ENCODE peak calls at places on chromosomes 3 and 15, in five cellular contexts. F, N, L, B and M are unnamed samples.

GRCh38 chr3:21435871-21436270 is 315.1 kb downstream of the ZNF385D start:
- DNase-seq in F (no peak), N (no peak), L (no peak), B (no peak), M (peak)

GRCh38 chr3:20160230-20160629 is 25.8 kb downstream of the SGO1 start:
- DNase-seq in F (no peak), N (no peak), L (no peak), B (no peak), M (no peak)

GRCh38 chr3:33438871-33439270 is 1.3 kb downstream of the UBP1 start:
- DNase-seq in F (no peak), N (no peak), L (no peak), B (no peak), M (no peak)

GRCh38 chr3:158617982-158618875 is 26.1 kb upstream of the GFM1 start:
- DNase-seq in F (no peak), N (no peak), L (no peak), B (no peak), M (no peak)

GRCh38 chr15:101615986-101616848 is 36.0 kb downstream of the TM2D3 start:
- DNase-seq in F (peak), N (no peak), L (peak), B (no peak), M (peak)

GRCh38 chr15:25863968-25864580 is 947 bp upstream of the ATP10A start:
- DNase-seq in F (no peak), N (no peak), L (no peak), B (no peak), M (no peak)

GRCh38 chr3:157142315-157142714 is 17.6 kb downstream of the CCNL1 start:
- DNase-seq in F (no peak), N (no peak), L (no peak), B (no peak), M (no peak)

GRCh38 chr15:100169615-100170279 is 172.0 kb downstream of the ADAMTS17 start:
- DNase-seq in F (no peak), N (no peak), L (no peak), B (no peak), M (no peak)

GRCh38 chr15:35740761-35741160 is 194.8 kb upstream of the DPH6 start:
- DNase-seq in F (no peak), N (no peak), L (no peak), B (no peak), M (no peak)

GRCh38 chr3:159953320-159953719 is 35.3 kb upstream of the IL12A start:
- DNase-seq in F (no peak), N (no peak), L (no peak), B (no peak), M (no peak)

GRCh38 chr3:189288348-189289235 is 116.8 kb downstream of the TPRG1 start:
- DNase-seq in F (no peak), N (no peak), L (no peak), B (no peak), M (no peak)

GRCh38 chr3:48427630-48427962 is 2.3 kb downstream of the PLXNB1 start:
- DNase-seq in F (no peak), N (no peak), L (no peak), B (no peak), M (no peak)

GRCh38 chr15:66167854-66168253 is 85.7 kb downstream of the MEGF11 start:
- DNase-seq in F (no peak), N (no peak), L (no peak), B (no peak), M (no peak)

GRCh38 chr3:188362405-188362831 is 208.5 kb downstream of the LPP start:
- DNase-seq in F (no peak), N (no peak), L (peak), B (no peak), M (peak)

GRCh38 chr3:179181021-179181472 is 32.9 kb downstream of the PIK3CA start:
- DNase-seq in F (no peak), N (no peak), L (no peak), B (no peak), M (peak)

GRCh38 chr3:160921020-160921635 is 165.1 kb downstream of the PPM1L start:
- DNase-seq in F (no peak), N (no peak), L (peak), B (no peak), M (peak)

GRCh38 chr3:73433681-73434080 is 191.1 kb downstream of the PDZRN3 start:
- DNase-seq in F (no peak), N (no peak), L (no peak), B (no peak), M (no peak)

GRCh38 chr3:41196499-41197410 is 2.5 kb upstream of the CTNNB1 start:
- DNase-seq in F (no peak), N (no peak), L (no peak), B (no peak), M (no peak)

GRCh38 chr15:44537728-44538240 is 837 bp downstream of the EIF3J start:
- DNase-seq in F (no peak), N (no peak), L (peak), B (no peak), M (peak)

GRCh38 chr3:89314454-89314853 is 207.0 kb downstream of the EPHA3 start:
- DNase-seq in F (no peak), N (no peak), L (no peak), B (no peak), M (peak)

GRCh38 chr3:69199942-69200341 is 77.5 kb upstream of the LMOD3 start:
- DNase-seq in F (no peak), N (no peak), L (no peak), B (no peak), M (no peak)

GRCh38 chr3:45760878-45761711 is 35.2 kb downstream of the SLC6A20 start:
- DNase-seq in F (peak), N (no peak), L (peak), B (no peak), M (peak)

GRCh38 chr3:72092778-72093177 is 307.8 kb upstream of the PROK2 start:
- DNase-seq in F (no peak), N (no peak), L (no peak), B (no peak), M (no peak)

GRCh38 chr3:197186887-197187588 is 111.4 kb downstream of the DLG1 start:
- DNase-seq in F (no peak), N (no peak), L (peak), B (no peak), M (peak)

GRCh38 chr3:170154084-170154483 is 27.4 kb downstream of the PHC3 start:
- DNase-seq in F (no peak), N (no peak), L (no peak), B (no peak), M (no peak)

GRCh38 chr15:89165677-89166076 is 55.7 kb downstream of the RLBP1 start:
- DNase-seq in F (no peak), N (no peak), L (no peak), B (no peak), M (no peak)

GRCh38 chr15:80599359-80599758 is 95.8 kb upstream of the ABHD17C start:
- DNase-seq in F (no peak), N (no peak), L (no peak), B (no peak), M (no peak)

GRCh38 chr15:76843269-76843668 is 61.9 kb downstream of the SCAPER start:
- DNase-seq in F (no peak), N (no peak), L (no peak), B (no peak), M (no peak)

DNA sequence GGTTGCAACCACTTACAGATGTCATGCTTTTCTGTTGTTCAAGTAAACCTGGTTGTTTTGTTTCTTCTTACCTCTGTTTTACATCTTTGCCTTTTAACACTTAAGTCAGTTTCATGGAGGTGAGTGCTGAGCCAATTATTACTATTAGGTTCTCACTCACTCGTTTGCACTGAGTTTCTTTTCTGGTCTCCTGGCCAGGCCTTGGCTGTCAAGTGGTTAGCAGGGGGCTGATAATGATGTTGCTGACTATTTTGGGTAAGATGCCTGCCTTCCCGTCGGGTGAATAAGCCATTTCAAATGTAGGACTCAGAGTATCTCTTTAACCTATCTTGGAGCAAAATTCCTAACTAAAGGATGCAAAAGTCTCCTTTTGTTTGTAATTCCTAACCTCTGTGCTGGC is 78.5 kb downstream of the KLHL25 start:
- DNase-seq in F (no peak), N (no peak), L (no peak), B (no peak), M (no peak)
- H3K27ac ChIP-seq in F (no peak), N (no peak), L (no peak), B (no peak), M (no peak)

GRCh38 chr15:48967336-48967735 is 3.6 kb upstream of the SHC4 start:
- DNase-seq in F (no peak), N (no peak), L (no peak), B (no peak), M (no peak)
- H3K27ac ChIP-seq in F (no peak), N (no peak), L (no peak), B (no peak), M (no peak)

GRCh38 chr15:40048155-40048792 is 9.3 kb upstream of the SRP14 start:
- DNase-seq in F (no peak), N (no peak), L (no peak), B (peak), M (no peak)
- H3K27ac ChIP-seq in F (peak), N (no peak), L (peak), B (peak), M (peak)

DNA sequence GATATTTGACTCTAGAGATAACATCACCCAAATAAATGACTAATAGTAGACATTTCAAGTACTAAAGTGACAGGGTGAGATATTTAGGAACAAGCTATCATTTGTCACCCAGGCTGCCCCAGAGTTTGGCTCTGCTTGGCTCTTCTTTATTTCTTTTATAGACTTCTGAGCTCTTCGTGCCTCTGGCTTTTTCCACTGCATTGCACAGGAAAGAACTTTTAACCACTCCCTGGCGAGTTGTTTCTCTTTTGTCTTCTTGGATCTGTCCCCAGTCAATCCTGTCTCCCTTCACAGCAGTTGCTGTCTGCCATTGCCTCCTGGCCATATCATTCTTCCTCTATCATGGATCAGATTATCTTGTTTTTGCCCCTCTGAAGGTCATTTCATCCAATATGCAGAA is 339.2 kb upstream of the DCBLD2 start:
- DNase-seq in F (no peak), N (no peak), L (no peak), B (no peak), M (no peak)
- H3K27ac ChIP-seq in F (no peak), N (no peak), L (no peak), B (no peak), M (no peak)

DNA sequence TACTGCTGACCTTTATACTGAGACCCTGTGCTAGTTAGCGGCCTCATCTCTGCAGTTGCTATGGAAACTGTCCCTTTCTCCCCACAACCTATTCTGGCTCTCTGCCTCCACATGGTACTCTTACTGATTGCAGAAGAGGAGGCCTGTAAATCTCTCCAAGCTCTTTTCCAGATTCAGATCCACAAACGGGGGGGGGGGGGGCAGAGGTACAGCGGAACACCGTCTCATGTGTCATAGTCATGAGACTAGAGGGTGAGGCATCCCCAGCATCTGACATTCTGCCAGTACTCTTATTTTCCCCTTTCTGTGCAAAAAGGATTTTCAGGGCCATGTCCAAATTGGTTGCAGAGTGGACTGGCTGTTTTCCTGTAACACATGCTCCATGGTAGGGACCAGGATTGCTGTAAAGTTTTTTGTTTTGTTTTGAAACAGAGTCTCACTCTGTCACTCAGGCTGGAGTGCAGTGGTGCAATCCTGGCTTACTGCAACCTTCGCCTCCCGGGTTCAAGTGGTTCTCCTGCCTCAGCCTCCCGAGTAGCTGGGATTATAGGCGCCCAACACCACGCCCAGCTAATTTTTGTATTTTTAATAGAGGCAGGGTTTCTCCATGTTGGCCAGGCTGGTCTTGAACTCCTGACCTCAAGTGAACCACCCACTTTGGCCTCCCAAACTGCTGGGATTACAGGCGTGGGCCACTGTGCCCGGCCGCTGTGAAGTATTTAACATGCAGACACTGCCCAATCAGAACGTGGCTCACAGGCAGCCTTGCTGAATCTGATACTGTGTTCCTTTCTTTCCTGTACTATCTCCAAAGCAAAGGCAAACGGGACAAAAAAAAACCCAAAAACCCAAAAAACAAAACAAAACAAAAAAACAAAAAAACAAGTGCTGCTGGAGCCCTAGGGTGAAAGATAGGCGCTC is 8.1 kb upstream of the MAP1A start:
- DNase-seq in F (no peak), N (no peak), L (no peak), B (no peak), M (no peak)
- H3K27ac ChIP-seq in F (no peak), N (no peak), L (peak), B (peak), M (peak)

GRCh38 chr15:51121118-51121517 is 26.4 kb upstream of the TNFAIP8L3 start:
- DNase-seq in F (no peak), N (no peak), L (peak), B (no peak), M (peak)
- H3K27ac ChIP-seq in F (no peak), N (no peak), L (peak), B (no peak), M (peak)

DNA sequence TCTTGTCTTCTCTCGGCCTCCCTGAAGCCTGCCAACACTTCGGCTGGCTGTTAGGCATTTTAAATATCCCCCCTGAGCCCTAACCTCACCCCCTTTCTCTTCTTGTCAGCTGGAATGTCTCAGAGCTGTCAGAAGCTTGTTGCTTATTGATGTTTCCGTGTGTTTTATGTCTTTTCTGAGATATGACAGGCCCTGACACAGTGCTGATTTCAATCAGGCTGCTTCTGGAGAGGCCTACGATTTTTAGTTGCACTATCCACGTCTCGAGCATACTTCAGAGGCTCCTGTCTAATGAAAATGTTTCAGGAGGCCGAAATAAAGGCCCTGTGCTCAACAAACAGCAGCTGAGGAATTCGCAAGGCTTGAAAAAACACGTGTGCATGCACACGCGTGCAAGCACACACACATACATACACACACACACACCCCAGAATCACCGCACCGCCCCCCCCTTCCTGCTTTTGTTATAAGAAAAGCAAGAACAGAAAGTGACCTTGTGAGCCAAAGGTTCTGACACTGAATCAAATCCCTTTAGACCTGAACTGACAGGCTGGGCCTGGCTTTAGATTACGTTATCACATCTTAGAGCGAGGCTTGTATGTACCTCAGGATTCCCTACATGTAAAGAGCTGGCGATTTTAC is 296.6 kb downstream of the NR2F2 start:
- DNase-seq in F (no peak), N (no peak), L (no peak), B (peak), M (no peak)
- H3K27ac ChIP-seq in F (no peak), N (no peak), L (no peak), B (no peak), M (no peak)

GRCh38 chr3:141332436-141332835 is 35.9 kb upstream of the ZBTB38 start:
- DNase-seq in F (no peak), N (no peak), L (no peak), B (no peak), M (no peak)
- H3K27ac ChIP-seq in F (no peak), N (no peak), L (peak), B (no peak), M (no peak)